ENCODE peak calls at places on chromosomes 16 and 17, in eight cellular contexts. F is ascending aorta, U is adrenal gland, R is prostate gland, D is PC-9, M is ovary, W is endodermal cell, O is A549. Q is an unnamed sample.

GRCh38 chr17:6557040-6557438 is 684 bp upstream of the PITPNM3 start:
- DNase-seq in M (no peak), F (no peak), D (no peak), W (no peak), O (no peak), U (no peak), R (no peak), Q (no peak)

GRCh38 chr16:3496386-3496785 is 1.1 kb upstream of the C16orf90 start:
- DNase-seq in W (no peak), D (no peak), R (no peak), O (no peak), F (no peak), M (no peak), U (no peak), Q (no peak)

GRCh38 chr17:42618442-42619150 is 9.1 kb downstream of the TUBG1 start:
- DNase-seq in M (no peak), W (peak; percentile 94), F (no peak), D (peak; percentile 79), R (peak; percentile 63), U (peak; percentile 37), O (peak; percentile 58), Q (no peak)

GRCh38 chr16:3175157-3176153 is 12.5 kb upstream of the OR1F1 start:
- DNase-seq in M (no peak), R (no peak), D (no peak), O (peak; percentile 71), F (no peak), U (no peak), W (peak; percentile 94), Q (no peak)

GRCh38 chr16:23025692-23026305 is 123.5 kb downstream of the USP31 start:
- DNase-seq in U (no peak), W (no peak), M (no peak), D (no peak), O (no peak), F (no peak), R (no peak), Q (no peak)

GRCh38 chr17:79705674-79706073 is 25.1 kb upstream of the ENPP7 start:
- DNase-seq in W (no peak), D (no peak), R (no peak), F (no peak), U (no peak), M (no peak), O (no peak), Q (no peak)

GRCh38 chr16:3797473-3797872 is 80.1 kb upstream of the TRAP1 start:
- DNase-seq in W (no peak), O (no peak), M (no peak), F (no peak), D (no peak), R (no peak), U (no peak), Q (no peak)

GRCh38 chr17:47829870-47830269 is 1.5 kb downstream of the MRPL10 start:
- DNase-seq in O (no peak), R (no peak), D (no peak), F (no peak), U (no peak), W (no peak), M (no peak), Q (no peak)

GRCh38 chr17:79391376-79391775 is 219.5 kb downstream of the RBFOX3 start:
- DNase-seq in U (no peak), D (no peak), O (no peak), M (no peak), F (no peak), W (no peak), R (no peak), Q (no peak)

DNA sequence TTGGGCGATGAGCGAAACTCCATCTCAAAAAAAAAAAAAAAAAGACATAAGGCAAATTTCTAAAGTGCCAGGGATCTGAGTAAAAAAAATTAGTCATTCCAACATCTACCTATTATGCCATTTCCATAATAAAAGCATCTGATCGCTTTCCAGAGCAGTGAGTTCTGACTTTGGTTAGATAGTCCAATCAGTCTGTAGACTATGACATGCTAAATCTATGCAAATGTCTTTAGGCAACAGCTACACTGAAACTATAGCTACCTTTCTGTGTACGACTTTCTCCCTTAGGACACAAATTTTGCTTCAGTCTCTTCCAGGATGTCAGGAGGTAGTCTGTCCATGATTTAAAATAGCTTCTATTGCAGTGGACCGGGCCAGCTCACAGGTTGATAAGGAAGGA is 58.9 kb upstream of the ARHGAP44 start:
- DNase-seq in O (no peak), R (no peak), U (no peak), F (no peak), D (no peak), M (no peak), W (no peak), Q (no peak)
- H3K27ac ChIP-seq in O (peak overlapping the region; percentile 59), R (no peak overlapping the region), U (no peak overlapping the region), F (peak overlapping the region; percentile 91), D (no peak overlapping the region), M (no peak overlapping the region), W (peak overlapping the region; percentile 22), Q (peak overlapping the region; percentile 63)

DNA sequence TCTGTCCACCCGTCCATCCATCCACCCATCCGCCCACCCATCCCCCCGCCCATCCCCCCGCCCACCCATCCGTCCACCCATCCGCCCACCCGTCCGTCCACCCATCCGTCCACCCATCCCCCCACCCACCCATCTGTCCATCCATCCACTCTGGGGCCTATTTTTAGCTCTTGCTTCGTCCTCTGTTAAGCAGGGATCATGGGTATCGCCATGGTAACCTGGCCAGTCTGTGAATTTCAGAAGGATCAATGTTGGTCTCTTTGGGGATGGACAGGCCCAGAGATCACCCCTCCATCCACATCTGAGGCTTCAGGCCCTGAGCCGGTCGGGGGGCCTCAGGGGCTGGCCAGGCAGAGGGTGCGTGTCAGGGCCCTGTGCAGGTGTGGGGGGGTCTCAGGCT is 15.2 kb upstream of the DPEP1 start:
- DNase-seq in D (peak; percentile 48), W (no peak), U (no peak), O (peak; percentile 44), R (no peak), F (no peak), M (no peak), Q (no peak)
- TF ChIP-seq CTCF in D (no peak), W (no peak), U (no peak), O (no peak), R (no peak), F (no peak), M (no peak), Q (no peak)

GRCh38 chr16:56101480-56101879 is 89.8 kb upstream of the GNAO1 start:
- DNase-seq in F (no peak), U (no peak), R (no peak), W (no peak), O (no peak), M (no peak), D (no peak), Q (no peak)
- H3K4me3 ChIP-seq in F (no peak overlapping the region), U (no peak overlapping the region), R (no peak overlapping the region), W (no peak overlapping the region), O (no peak overlapping the region), M (no peak overlapping the region), D (no peak overlapping the region), Q (no peak overlapping the region)

DNA sequence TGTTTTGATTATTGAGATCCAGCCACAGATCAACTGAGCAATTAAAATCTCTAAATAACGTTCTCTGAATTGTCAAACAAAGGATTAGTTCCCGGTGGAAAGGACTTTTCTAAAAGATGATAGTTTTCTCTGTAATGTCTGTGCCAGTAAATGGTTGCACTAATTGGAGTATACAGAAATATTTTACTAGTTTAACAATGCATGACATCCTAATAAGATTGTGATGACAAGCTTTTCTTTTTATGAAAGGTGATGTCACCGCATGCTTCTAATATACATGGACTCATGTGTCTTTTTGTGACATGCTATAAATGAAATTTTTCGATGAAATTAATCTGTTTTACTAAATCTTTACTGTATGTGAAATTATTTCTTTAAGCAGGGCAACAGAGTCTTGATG is 211.1 kb downstream of the IRX3 start:
- DNase-seq in D (no peak), R (no peak), M (no peak), F (no peak), U (no peak), O (no peak), W (no peak), Q (no peak)
- H3K27ac ChIP-seq in D (no peak overlapping the region), R (no peak overlapping the region), M (no peak overlapping the region), F (no peak overlapping the region), U (no peak overlapping the region), O (no peak overlapping the region), W (no peak overlapping the region), Q (no peak overlapping the region)

DNA sequence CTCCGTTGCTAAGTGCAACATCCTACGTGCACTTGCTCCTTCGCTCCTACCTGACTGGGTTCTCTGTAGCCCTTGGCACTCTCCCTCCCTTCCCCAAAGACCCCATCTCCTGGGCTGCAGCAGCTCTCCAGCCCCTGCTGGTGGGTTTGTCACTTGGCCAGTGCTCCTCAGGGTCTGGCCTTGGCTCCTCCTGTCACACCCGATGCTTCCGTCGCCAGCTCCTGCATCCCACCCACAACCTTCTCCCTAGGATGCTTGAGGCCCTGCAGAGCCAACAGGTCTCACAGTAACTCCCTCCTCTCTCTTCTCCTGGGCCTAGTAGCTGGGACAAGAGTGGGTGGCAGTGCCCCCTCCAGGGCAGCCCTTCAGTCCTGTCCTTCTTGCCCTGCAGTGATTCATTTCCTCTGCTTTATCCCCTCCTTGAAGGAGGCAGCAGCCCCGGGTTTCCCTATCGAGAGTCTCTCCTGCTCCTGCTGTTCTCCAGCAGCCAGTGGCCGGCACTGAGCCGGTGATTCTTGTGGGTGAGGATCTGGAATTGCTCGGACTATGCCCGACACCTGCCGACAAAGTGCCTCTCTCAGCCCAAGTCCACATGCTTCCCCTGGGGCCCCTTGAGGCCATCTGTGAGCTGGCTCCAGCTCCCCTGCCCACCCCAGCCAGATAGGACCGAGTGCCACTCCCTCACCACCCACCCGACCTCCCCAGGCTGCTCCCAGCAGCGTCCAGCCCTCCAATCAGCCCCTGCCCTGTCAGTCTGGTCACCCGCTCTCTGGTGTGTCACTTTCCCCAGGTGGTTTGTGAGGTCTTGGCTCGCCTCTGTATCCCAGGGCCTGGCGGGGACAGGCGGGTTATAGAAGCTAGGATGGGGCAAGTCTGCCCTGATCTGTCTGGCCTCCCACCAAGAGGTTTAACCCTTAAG is 3.8 kb downstream of the LITAFD start:
- DNase-seq in F (no peak), U (no peak), O (no peak), W (peak; percentile 76), M (no peak), D (no peak), R (no peak), Q (no peak)
- TF ChIP-seq CTCF in F (no peak), U (no peak), O (no peak), W (peak; percentile 61), M (no peak), D (no peak), R (no peak), Q (no peak)

Q was measured in thoracic aorta.